ENCODE peak calls at places on chromosomes 12 and 14, in four cellular contexts. M is tibial nerve, C is nephron progenitor cell, G is GM20000. I is an unnamed sample.

GRCh38 chr14:69077841-69078240 is 75.1 kb downstream of the DCAF5 start:
- DNase-seq in M (no peak), C (no peak), G (no peak), I (no peak)

GRCh38 chr12:69639400-69640016 is 28.8 kb upstream of the LRRC10 start:
- DNase-seq in M (peak; percentile 40), C (peak; percentile 70), G (peak; percentile 73), I (peak; percentile 66)

GRCh38 chr12:6539276-6540134 is 5.2 kb downstream of the GAPDH start:
- DNase-seq in M (no peak), C (no peak), G (no peak), I (no peak)

GRCh38 chr14:101499513-101499912 is 61.8 kb upstream of the DIO3 start:
- DNase-seq in M (no peak), C (no peak), G (no peak), I (no peak)

GRCh38 chr14:79967001-79967400 is 244.3 kb downstream of the DIO2 start:
- DNase-seq in M (no peak), C (no peak), G (no peak), I (no peak)

GRCh38 chr12:4134434-4134762 is 139.2 kb upstream of the CCND2 start:
- DNase-seq in M (no peak), C (peak; percentile 35), G (no peak), I (no peak)

GRCh38 chr12:27995406-27995805 is 22.9 kb upstream of the PTHLH start:
- DNase-seq in M (no peak), C (no peak), G (no peak), I (no peak)

GRCh38 chr12:112716099-112717093 is 75.2 kb upstream of the RPH3A start:
- DNase-seq in M (no peak), C (peak; percentile 18), G (peak; percentile 9), I (peak; percentile 8)

GRCh38 chr14:28756896-28757570 is 9.6 kb upstream of the FOXG1 start:
- DNase-seq in M (no peak), C (peak; percentile 53), G (no peak), I (no peak)

GRCh38 chr14:102524026-102524450 is 14.5 kb upstream of the ANKRD9 start:
- DNase-seq in M (no peak), C (no peak), G (no peak), I (no peak)
- TF ChIP-seq CTCF in M (no peak), C (no peak), G (no peak), I (no peak)

GRCh38 chr14:30610719-30611388 is 11.3 kb upstream of the SCFD1 start:
- DNase-seq in M (peak; percentile 55), C (no peak), G (peak; percentile 10), I (no peak)
- TF ChIP-seq CTCF in M (peak; percentile 14), C (no peak), G (peak; percentile 10), I (no peak)

DNA sequence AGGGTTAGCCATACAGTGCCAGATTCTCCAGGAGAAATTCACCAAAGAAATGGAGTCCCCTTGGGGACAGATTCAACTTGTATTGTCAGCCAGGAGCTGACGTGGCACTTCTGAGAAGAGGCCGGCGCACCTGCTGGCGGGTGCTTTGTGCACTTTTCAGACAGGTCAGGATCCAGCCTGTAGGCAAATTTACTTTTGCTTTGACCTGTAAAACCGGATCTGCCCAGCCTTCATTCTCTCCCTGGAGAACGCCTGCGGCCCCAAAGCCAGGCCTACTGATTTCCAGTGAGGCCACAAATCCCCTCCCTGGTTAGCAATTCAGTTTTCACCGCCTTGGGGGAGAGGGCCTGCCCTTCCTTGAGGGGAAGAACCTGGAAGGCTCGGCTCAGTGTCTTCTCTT is 17.4 kb downstream of the P2RX4 start:
- DNase-seq in M (no peak), C (no peak), G (peak; percentile 82), I (no peak)
- TF ChIP-seq CTCF in M (no peak), C (no peak), G (no peak), I (no peak)

DNA sequence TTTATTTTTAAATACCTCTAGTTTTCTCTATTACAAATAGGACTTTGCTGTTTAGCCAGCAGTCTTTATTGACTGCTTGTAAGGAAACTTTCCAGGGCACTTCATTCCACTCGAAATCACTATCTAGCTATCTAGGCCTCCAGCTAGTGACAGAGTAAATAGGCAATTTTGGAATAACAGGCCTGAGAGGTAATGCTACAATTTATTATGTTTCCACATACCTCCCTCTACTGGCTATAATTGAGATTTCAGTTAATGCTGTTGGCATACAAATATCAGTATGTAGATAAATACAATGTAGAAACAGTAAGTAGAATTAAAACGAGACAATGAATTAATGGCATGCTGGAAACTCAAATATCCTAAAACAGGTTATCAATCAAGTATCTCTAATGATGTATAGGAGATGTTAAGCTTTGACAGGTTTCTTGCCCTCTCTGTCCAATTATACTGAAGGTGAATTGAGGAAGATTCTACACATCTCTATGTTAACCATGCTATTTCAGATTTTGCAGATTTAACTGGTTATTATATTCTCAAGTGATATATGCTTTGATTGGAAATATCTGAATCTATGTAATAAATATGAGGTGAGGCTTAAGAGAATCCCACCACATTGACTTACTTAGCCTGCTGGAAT is 7.2 kb downstream of the DTD2 start:
- DNase-seq in M (no peak), C (no peak), G (peak; percentile 25), I (no peak)
- TF ChIP-seq CTCF in M (peak; percentile 47), C (peak; percentile 22), G (peak; percentile 47), I (peak; percentile 69)

DNA sequence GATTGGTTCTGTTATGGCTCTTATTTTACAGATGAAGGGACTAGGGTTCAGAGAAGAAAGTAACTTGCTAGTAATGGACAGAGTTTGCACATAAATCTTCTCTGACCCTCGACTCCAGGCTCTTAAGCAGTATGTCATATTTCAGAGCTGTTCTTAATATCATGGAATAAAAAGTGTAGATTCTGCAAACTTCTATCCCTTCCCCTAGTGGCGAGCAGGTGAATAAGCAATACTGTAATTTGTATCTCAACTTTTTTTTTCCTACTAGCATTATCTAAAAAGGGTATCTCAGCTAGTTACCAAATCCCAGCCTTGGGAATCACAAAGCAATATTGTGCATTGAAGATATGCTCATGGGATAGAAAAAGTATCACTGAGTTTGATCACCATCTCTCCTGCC is 83.2 kb downstream of the ANO4 start:
- DNase-seq in M (no peak), C (no peak), G (no peak), I (no peak)
- TF ChIP-seq CTCF in M (no peak), C (peak; percentile 31), G (no peak), I (peak; percentile 54)

GRCh38 chr14:38693423-38693822 is 409.6 kb downstream of the SEC23A start:
- DNase-seq in M (no peak), C (no peak), G (no peak), I (no peak)
- TF ChIP-seq CTCF in M (no peak), C (no peak), G (no peak), I (peak; percentile 16)

GRCh38 chr14:76957224-76957881 is 71.2 kb downstream of the IRF2BPL start:
- DNase-seq in M (no peak), C (no peak), G (no peak), I (no peak)

GRCh38 chr14:76954371-76954770 is 74.1 kb downstream of the IRF2BPL start:
- DNase-seq in M (no peak), C (no peak), G (no peak), I (no peak)

GRCh38 chr14:76956253-76957090 is 72.0 kb downstream of the IRF2BPL start:
- DNase-seq in M (peak; percentile 83), C (peak; percentile 84), G (peak; percentile 65), I (peak; percentile 88)

GRCh38 chr14:76954791-76955190 is 73.7 kb downstream of the IRF2BPL start:
- DNase-seq in M (no peak), C (no peak), G (no peak), I (no peak)

GRCh38 chr14:76955575-76956252 is 72.8 kb downstream of the IRF2BPL start:
- DNase-seq in M (no peak), C (no peak), G (peak; percentile 66), I (no peak)
- TF ChIP-seq CTCF in M (no peak), C (no peak), G (no peak), I (no peak)

DNA sequence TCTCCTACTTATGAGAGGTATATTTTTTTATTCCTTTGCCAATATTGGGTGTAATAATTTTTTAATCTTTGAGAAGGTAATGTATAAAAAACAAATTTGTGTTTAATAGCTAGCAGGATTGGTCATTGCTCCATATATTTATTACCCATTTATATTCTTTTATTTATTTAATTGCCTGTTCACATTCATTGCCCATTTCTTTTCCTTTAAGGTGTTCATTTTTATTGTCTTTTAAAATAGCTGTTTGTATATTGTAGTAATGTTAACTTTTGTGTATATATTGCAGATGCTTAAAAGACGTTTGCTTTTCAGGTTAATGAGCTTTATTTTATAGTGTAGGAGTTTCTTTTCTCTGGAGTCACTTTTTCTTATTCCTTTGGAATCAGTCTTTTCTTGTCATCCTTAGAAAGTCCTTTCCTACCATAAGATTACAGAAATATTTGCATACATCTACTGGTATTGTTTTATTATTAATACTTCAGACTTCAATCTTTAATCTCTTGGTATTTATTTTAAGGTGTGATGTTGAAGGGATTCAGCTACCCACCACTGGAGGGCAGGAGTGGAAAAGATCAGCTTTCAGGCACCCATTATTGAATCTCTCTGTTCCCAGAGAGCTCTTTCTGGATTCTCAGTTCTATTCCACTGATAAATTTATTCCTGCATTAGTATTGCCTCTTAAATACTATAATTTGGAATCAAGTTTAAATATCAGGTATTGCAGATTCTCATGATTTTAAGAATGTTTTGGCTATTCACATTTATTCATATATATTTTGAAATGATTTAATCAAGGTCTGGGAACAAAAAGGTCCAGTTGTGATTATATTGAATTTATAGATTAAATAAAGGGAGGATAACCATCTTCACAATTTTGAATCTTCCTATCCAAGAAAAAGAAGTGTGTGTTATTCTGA is 17.3 kb downstream of the PPM1A start:
- DNase-seq in M (no peak), C (no peak), G (no peak), I (no peak)
- TF ChIP-seq CTCF in M (no peak), C (no peak), G (no peak), I (peak; percentile 55)

GRCh38 chr14:23079716-23080115 is 15.2 kb downstream of the ACIN1 start:
- DNase-seq in M (no peak), C (no peak), G (no peak), I (no peak)

GRCh38 chr14:23076785-23077408 is 18.0 kb downstream of the ACIN1 start:
- DNase-seq in M (peak; percentile 39), C (no peak), G (no peak), I (no peak)

GRCh38 chr14:23077962-23078361 is 17.0 kb downstream of the ACIN1 start:
- DNase-seq in M (no peak), C (no peak), G (no peak), I (no peak)

GRCh38 chr14:23080474-23080873 is 14.5 kb downstream of the ACIN1 start:
- DNase-seq in M (no peak), C (no peak), G (no peak), I (no peak)

DNA sequence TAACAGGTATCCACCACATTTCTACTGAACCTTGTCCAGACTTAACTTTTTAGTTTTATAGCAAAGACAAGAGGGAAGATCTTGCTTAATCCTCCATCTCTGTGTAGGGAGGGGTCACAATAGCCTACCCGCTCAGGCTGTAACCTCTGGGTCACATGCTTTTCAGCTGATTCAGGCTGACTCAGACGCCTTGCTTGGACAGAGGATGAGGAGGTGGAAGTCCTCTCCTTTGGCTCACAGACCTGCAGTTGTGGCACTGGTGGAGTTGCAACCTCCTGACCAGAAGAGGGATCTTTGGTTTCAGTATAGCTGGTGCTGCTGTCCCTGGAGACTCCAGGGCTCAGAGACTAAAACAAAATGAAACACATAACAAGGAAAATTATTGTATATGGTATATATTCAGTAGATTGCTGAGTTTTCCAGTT is 16.2 kb downstream of the ACIN1 start:
- DNase-seq in M (peak; percentile 85), C (no peak), G (no peak), I (no peak)
- TF ChIP-seq CTCF in M (no peak), C (no peak), G (no peak), I (no peak)